ENCODE peak calls at places on chromosomes 7 and 10, in ten cellular contexts. E is HCT116; Q is IMR-90; W is CD4-positive, alpha-beta T cell; J is mucosa of descending colon; P is sciatic nerve; B is left cardiac atrium; C is activated CD8-positive, alpha-beta memory T cell treated with anti-CD3 and anti-CD28 coated beads, Interleukin-2, amount 10 ng/mL, durations not matched to agents 7 days and 5 days; S is right cardiac atrium; K is A549. A is an unnamed sample.

GRCh38 chr7:43314379-43315158 is 202.1 kb downstream of the HECW1 start:
- ATAC-seq in Q (no peak), K (no peak), E (no peak), J (no peak), B (no peak), S (no peak), C (peak; percentile 58), W (no peak), P (no peak), A (no peak)

GRCh38 chr7:42792841-42793240 is 119.0 kb downstream of the C7orf25 start:
- ATAC-seq in K (no peak), Q (no peak), C (no peak), W (no peak), J (no peak), S (no peak), E (no peak), P (no peak), B (no peak), A (no peak)

GRCh38 chr7:150439926-150440325 is 10.5 kb upstream of the GIMAP8 start:
- ATAC-seq in K (no peak), J (no peak), S (no peak), E (no peak), P (no peak), C (peak; percentile 76), W (no peak), B (no peak), Q (no peak), A (no peak)

GRCh38 chr10:99944860-99945259 is 64.9 kb downstream of the DNMBP start:
- ATAC-seq in P (no peak), W (no peak), J (no peak), C (no peak), Q (peak; percentile 7), K (no peak), E (no peak), B (peak; percentile 9), S (peak; percentile 12), A (peak; percentile 18)

GRCh38 chr7:107262857-107263256 is 94.1 kb downstream of the HBP1 start:
- ATAC-seq in K (no peak), Q (no peak), C (no peak), P (no peak), B (peak; percentile 65), W (no peak), S (peak; percentile 76), E (no peak), J (no peak), A (no peak)

GRCh38 chr7:159128767-159129166 is 15.9 kb downstream of the VIPR2 start:
- ATAC-seq in K (no peak), P (no peak), S (no peak), J (no peak), W (no peak), E (no peak), Q (no peak), C (no peak), B (no peak), A (no peak)

GRCh38 chr7:117092801-117093200 is 139.5 kb downstream of the ST7 start:
- ATAC-seq in B (no peak), W (no peak), K (no peak), P (no peak), J (no peak), E (no peak), S (no peak), C (no peak), Q (no peak), A (no peak)

GRCh38 chr7:28192786-28193581 is 12.4 kb upstream of the JAZF1 start:
- ATAC-seq in W (no peak), E (no peak), J (no peak), Q (peak; percentile 87), S (no peak), B (no peak), C (no peak), K (no peak), P (no peak), A (no peak)

GRCh38 chr7:101625076-101625914 is 3.8 kb downstream of the MYL10 start:
- ATAC-seq in E (no peak), C (no peak), P (peak; percentile 86), W (no peak), Q (peak; percentile 42), J (no peak), K (peak; percentile 36), S (no peak), B (no peak), A (peak; percentile 10)

GRCh38 chr10:12687996-12688395 is 313.5 kb downstream of the CCDC3 start:
- ATAC-seq in E (no peak), P (no peak), S (no peak), J (no peak), K (no peak), B (no peak), C (no peak), Q (no peak), W (no peak), A (no peak)

GRCh38 chr7:120538335-120538734 is 265.4 kb downstream of the KCND2 start:
- ATAC-seq in P (no peak), S (no peak), K (no peak), B (no peak), Q (no peak), J (no peak), E (no peak), W (no peak), C (no peak), A (no peak)

GRCh38 chr7:54823776-54824175 is 64.8 kb upstream of the SEC61G start:
- ATAC-seq in W (no peak), Q (no peak), E (no peak), J (peak; percentile 56), S (peak; percentile 71), K (no peak), C (no peak), P (peak; percentile 76), B (no peak), A (no peak)

GRCh38 chr10:90424730-90425129 is 433.1 kb downstream of the HTR7 start:
- ATAC-seq in J (no peak), S (no peak), B (no peak), E (no peak), K (no peak), C (no peak), Q (no peak), W (no peak), P (no peak), A (no peak)

GRCh38 chr7:140003913-140004382 is 58.8 kb downstream of the PARP12 start:
- ATAC-seq in K (peak; percentile 74), E (peak; percentile 46), J (peak; percentile 48), C (no peak), P (no peak), W (no peak), B (no peak), S (no peak), Q (peak; percentile 49), A (peak; percentile 67)

GRCh38 chr10:48767752-48768450 is 83.2 kb downstream of the WDFY4 start:
- ATAC-seq in C (no peak), J (no peak), W (no peak), S (no peak), P (no peak), B (no peak), K (no peak), E (no peak), Q (no peak), A (no peak)

GRCh38 chr10:103564116-103564501 is 70.6 kb downstream of the NEURL1 start:
- ATAC-seq in K (peak; percentile 30), S (peak; percentile 15), C (no peak), J (no peak), B (peak; percentile 23), W (no peak), E (no peak), P (no peak), Q (no peak), A (no peak)

GRCh38 chr10:108911814-108912541 is 1011.3 kb downstream of the XPNPEP1 start:
- ATAC-seq in C (no peak), B (peak; percentile 88), J (peak; percentile 76), E (no peak), K (peak; percentile 100), S (peak; percentile 91), P (peak; percentile 97), W (no peak), Q (peak; percentile 98), A (peak; percentile 99)

GRCh38 chr7:131431289-131431688 is 103.6 kb downstream of the MKLN1 start:
- ATAC-seq in Q (peak; percentile 32), B (peak; percentile 47), C (no peak), J (peak; percentile 72), W (no peak), E (no peak), P (peak; percentile 86), S (peak; percentile 90), K (no peak), A (peak; percentile 59)

GRCh38 chr7:136102881-136103280 is 125.7 kb upstream of the MTPN start:
- ATAC-seq in B (no peak), K (no peak), W (no peak), S (no peak), Q (no peak), P (no peak), E (peak; percentile 42), J (no peak), C (no peak), A (no peak)

GRCh38 chr10:49741108-49741995 is 20.8 kb downstream of the OGDHL start:
- ATAC-seq in J (no peak), Q (no peak), E (no peak), B (no peak), C (peak; percentile 31), W (no peak), P (no peak), S (no peak), K (peak; percentile 9), A (no peak)

GRCh38 chr10:11658801-11659368 is 47.4 kb upstream of the USP6NL start:
- ATAC-seq in B (no peak), C (no peak), Q (no peak), E (no peak), W (no peak), K (no peak), P (no peak), S (no peak), J (peak; percentile 82), A (no peak)

GRCh38 chr7:22377690-22378089 is 20.7 kb upstream of the RAPGEF5 start:
- ATAC-seq in Q (no peak), B (no peak), S (peak; percentile 41), C (no peak), E (no peak), P (no peak), W (no peak), J (no peak), K (no peak), A (peak; percentile 22)

GRCh38 chr7:45001138-45001694 is 1.2 kb downstream of the CCM2 start:
- ATAC-seq in Q (no peak), K (no peak), C (no peak), B (no peak), S (no peak), E (no peak), J (peak; percentile 5), W (peak; percentile 59), P (no peak), A (no peak)

GRCh38 chr7:28005075-28005847 is 175.3 kb downstream of the JAZF1 start:
- ATAC-seq in P (peak; percentile 48), J (no peak), C (no peak), Q (no peak), W (no peak), B (peak; percentile 50), S (peak; percentile 80), K (no peak), E (no peak), A (no peak)

GRCh38 chr10:62384057-62384446 is 9.9 kb downstream of the ZNF365 start:
- ATAC-seq in C (peak; percentile 99), W (peak; percentile 92), K (no peak), B (peak; percentile 67), P (no peak), Q (peak; percentile 62), J (peak; percentile 61), S (no peak), E (peak; percentile 80), A (peak; percentile 80)

GRCh38 chr7:14504134-14504533 is 398.4 kb downstream of the DGKB start:
- ATAC-seq in K (no peak), E (no peak), S (no peak), P (peak; percentile 41), W (no peak), C (no peak), Q (no peak), B (no peak), J (no peak), A (no peak)

GRCh38 chr10:97743169-97743945 is 6.4 kb downstream of the ZFYVE27 start:
- ATAC-seq in E (no peak), S (peak; percentile 44), K (peak; percentile 37), C (no peak), B (peak; percentile 36), P (peak; percentile 33), W (no peak), Q (no peak), J (no peak), A (no peak)

GRCh38 chr7:45940939-45941338 is 19.9 kb upstream of the IGFBP3 start:
- ATAC-seq in J (no peak), K (no peak), C (no peak), W (no peak), E (no peak), S (no peak), P (no peak), Q (no peak), B (no peak), A (no peak)

A was measured in SK-N-SH treated with all-trans-retinoic acid at 6 μM for 48 hours.